ENCODE peak calls at places on chromosome 9, in seven cellular contexts. P is breast epithelium; D is esophagus muscularis mucosa; X is IMR-90; H is CD8-positive, alpha-beta T cell; C is body of pancreas; L is choroid plexus epithelial cell. Q is an unnamed sample.

GRCh38 chr9:92749071-92749933 is 15.3 kb downstream of the BICD2 start:
- DNase-seq in P (no peak), D (no peak), X (no peak), H (no peak), C (no peak), L (no peak), Q (no peak)

GRCh38 chr9:135039916-135040645 is 47.4 kb upstream of the OLFM1 start:
- DNase-seq in P (peak; percentile 46), D (no peak), X (no peak), H (no peak), C (no peak), L (no peak), Q (no peak)

GRCh38 chr9:117434568-117434967 is 19.7 kb upstream of the ASTN2 start:
- DNase-seq in P (no peak), D (no peak), X (no peak), H (no peak), C (no peak), L (no peak), Q (no peak)

GRCh38 chr9:20209421-20210340 is 412.6 kb downstream of the MLLT3 start:
- DNase-seq in P (no peak), D (no peak), X (no peak), H (peak; percentile 15), C (no peak), L (no peak), Q (no peak)

GRCh38 chr9:132639322-132639721 is 30.5 kb downstream of the DDX31 start:
- DNase-seq in P (no peak), D (no peak), X (no peak), H (no peak), C (peak; percentile 52), L (no peak), Q (no peak)

GRCh38 chr9:20728493-20729220 is 44.6 kb downstream of the FOCAD start:
- DNase-seq in P (no peak), D (no peak), X (peak; percentile 35), H (no peak), C (no peak), L (peak; percentile 79), Q (peak; percentile 39)

GRCh38 chr9:2015581-2016410 is 649 bp downstream of the SMARCA2 start:
- DNase-seq in P (peak; percentile 63), D (no peak), X (peak; percentile 24), H (peak; percentile 43), C (peak; percentile 61), L (peak; percentile 44), Q (peak; percentile 49)

GRCh38 chr9:126119731-126120130 is 206.9 kb upstream of the MVB12B start:
- DNase-seq in P (no peak), D (no peak), X (no peak), H (no peak), C (no peak), L (no peak), Q (no peak)

GRCh38 chr9:123421801-123422455 is 65.9 kb downstream of the CRB2 start:
- DNase-seq in P (peak; percentile 49), D (no peak), X (no peak), H (no peak), C (no peak), L (no peak), Q (no peak)

GRCh38 chr9:8366161-8366926 is 566.8 kb upstream of the DMAC1 start:
- DNase-seq in P (no peak), D (no peak), X (peak; percentile 35), H (no peak), C (no peak), L (peak; percentile 36), Q (peak; percentile 75)

GRCh38 chr9:121294181-121294743 is 26.3 kb downstream of the GSN start:
- DNase-seq in P (no peak), D (no peak), X (no peak), H (no peak), C (no peak), L (no peak), Q (no peak)

GRCh38 chr9:121122450-121123032 is 47.8 kb downstream of the CNTRL start:
- DNase-seq in P (no peak), D (no peak), X (no peak), H (no peak), C (no peak), L (peak; percentile 6), Q (peak; percentile 24)

GRCh38 chr9:85202596-85202995 is 533.1 kb downstream of the NTRK2 start:
- DNase-seq in P (no peak), D (no peak), X (no peak), H (no peak), C (peak; percentile 14), L (no peak), Q (peak; percentile 37)

GRCh38 chr9:133403766-133404439 is 13.9 kb downstream of the REXO4 start:
- DNase-seq in P (no peak), D (no peak), X (no peak), H (peak; percentile 54), C (peak; percentile 66), L (peak; percentile 41), Q (no peak)

GRCh38 chr9:102295188-102295587 is 556.7 kb upstream of the GRIN3A start:
- DNase-seq in P (no peak), D (no peak), X (no peak), H (no peak), C (no peak), L (no peak), Q (no peak)

GRCh38 chr9:16824545-16825041 is 45.9 kb downstream of the BNC2 start:
- DNase-seq in P (peak; percentile 54), D (no peak), X (peak; percentile 85), H (no peak), C (no peak), L (peak; percentile 62), Q (peak; percentile 45)

GRCh38 chr9:108188482-108188881 is 667.3 kb downstream of the ACTL7B start:
- DNase-seq in P (no peak), D (peak; percentile 37), X (no peak), H (no peak), C (no peak), L (no peak), Q (no peak)

GRCh38 chr9:15357050-15357653 is 50.1 kb upstream of the TTC39B start:
- DNase-seq in P (no peak), D (no peak), X (no peak), H (peak; percentile 20), C (peak; percentile 12), L (no peak), Q (no peak)

GRCh38 chr9:98880311-98881015 is 63.2 kb upstream of the COL15A1 start:
- DNase-seq in P (no peak), D (no peak), X (no peak), H (no peak), C (peak; percentile 62), L (no peak), Q (no peak)

GRCh38 chr9:137140151-137141012 is 1.4 kb downstream of the GRIN1 start:
- DNase-seq in P (no peak), D (no peak), X (no peak), H (no peak), C (no peak), L (no peak), Q (no peak)

GRCh38 chr9:7533376-7534090 is 266.0 kb downstream of the DMAC1 start:
- DNase-seq in P (no peak), D (no peak), X (no peak), H (no peak), C (no peak), L (no peak), Q (no peak)

DNA sequence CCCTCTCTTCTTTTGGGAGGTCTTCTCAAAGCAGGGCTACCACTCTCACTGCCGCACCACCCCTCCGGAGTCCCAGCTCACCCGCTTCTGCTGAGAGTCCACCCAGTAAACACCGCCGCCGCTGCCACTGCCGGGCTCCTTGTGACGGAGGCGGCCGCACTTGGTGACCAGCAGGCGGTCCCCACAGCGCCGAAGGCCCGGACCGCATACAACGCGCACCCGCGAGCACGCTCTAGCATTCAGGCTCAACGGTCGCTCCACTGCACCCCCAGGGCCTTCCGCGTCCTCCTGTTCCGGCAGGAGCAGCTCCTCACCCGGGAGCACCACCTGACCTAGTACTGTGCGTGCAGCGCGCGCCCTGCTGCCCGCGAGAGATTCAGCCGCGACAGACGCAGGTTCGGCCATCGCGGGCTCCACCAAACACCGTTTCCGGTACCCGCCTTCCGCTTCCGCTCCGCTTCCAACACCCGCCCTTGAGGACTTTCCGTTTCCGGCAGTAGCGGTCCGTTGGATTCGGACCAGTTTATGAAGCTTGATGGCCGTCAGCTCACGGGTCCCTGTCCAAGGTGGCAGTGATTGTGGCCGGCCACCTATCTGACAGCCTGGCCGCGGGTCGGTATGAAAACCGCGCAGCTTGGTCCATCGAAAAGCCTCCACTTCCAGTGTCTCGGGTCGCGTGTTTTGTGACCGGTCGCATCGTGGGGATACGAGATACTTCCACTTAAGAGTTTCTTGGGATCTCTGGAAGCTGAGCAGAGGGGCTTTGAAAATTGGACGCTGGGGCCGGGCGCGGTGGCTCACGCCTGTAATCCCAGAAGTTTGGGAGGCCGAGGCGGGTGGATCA is at the start of gene EXOSC3:
- DNase-seq in P (peak; percentile 84), D (peak; percentile 97), X (peak; percentile 90), H (peak; percentile 79), C (peak; percentile 90), L (peak; percentile 91), Q (peak; percentile 91)
- TF ChIP-seq CTCF in P (no peak), D (no peak), X (peak; percentile 4), H (no peak), C (no peak), L (no peak), Q (no peak)

DNA sequence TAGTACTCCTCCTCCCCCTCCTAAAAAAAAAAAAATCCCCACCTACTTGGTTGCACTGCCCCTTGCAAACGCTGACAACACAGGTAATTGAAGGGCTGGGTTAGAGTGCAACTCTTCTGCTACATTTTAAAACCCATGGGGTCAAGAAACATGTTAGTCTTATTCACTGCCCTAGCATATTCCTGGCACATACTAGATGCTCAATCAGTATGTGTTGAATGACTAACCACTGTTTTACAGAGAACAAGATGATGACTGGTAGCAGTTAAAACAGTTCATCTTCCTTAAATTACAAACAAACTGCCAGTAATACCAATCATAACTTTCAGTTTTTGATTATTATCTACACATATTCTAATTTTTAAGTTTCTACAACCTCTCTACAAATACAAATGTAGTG is 124.4 kb downstream of the NFIB start:
- DNase-seq in P (no peak), D (no peak), X (no peak), H (no peak), C (no peak), L (no peak), Q (no peak)
- H3K4me3 ChIP-seq in P (no peak overlapping the region), D (no peak overlapping the region), X (no peak overlapping the region), H (no peak overlapping the region), C (no peak overlapping the region), L (no peak overlapping the region), Q (no peak overlapping the region)

DNA sequence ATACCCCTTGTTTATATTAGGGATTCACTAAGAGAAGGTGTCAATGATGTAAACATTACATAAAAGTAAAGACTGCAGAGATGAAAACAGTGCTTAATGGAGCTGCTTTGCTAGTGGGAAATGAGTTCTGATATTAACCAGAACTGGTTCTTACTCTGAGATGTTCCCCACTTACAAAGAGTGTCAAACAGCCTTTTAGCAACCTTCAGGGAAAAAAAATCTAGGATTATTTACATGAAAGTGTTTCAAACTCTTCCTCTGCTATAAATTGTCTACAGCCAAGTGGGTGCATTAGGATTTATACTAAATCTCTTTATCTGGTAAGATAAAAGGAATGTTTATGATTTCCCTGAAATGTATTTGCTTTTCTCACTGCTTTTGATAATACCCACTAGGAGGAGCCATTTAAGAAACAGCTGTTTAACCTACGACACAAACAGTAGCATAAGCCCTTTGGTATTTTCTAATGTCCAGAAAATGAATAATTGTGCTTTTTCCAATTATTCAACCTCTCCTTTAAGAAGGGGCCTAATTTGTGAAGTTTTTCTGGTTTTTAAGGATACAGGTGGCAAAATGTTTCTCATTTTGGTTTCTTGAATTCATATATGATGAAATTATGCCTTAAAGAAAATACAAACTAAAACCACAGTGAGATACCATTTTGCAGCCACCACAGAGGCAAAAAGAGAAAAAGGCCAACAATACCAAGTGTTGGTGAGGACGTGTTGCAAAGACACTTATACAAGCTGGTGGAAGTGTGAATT is 186.3 kb downstream of the TLE4 start:
- DNase-seq in P (no peak), D (no peak), X (peak; percentile 46), H (no peak), C (no peak), L (peak; percentile 66), Q (peak; percentile 31)
- TF ChIP-seq CTCF in P (no peak), D (peak; percentile 9), X (peak; percentile 51), H (peak; percentile 41), C (no peak), L (peak; percentile 58), Q (peak; percentile 51)

GRCh38 chr9:127361561-127361960 is 35.4 kb upstream of the SLC2A8 start:
- DNase-seq in P (no peak), D (no peak), X (no peak), H (no peak), C (no peak), L (no peak), Q (no peak)
- H3K4me3 ChIP-seq in P (no peak overlapping the region), D (no peak overlapping the region), X (no peak overlapping the region), H (no peak overlapping the region), C (no peak overlapping the region), L (no peak overlapping the region), Q (no peak overlapping the region)

Q was measured in astrocyte of the spinal cord.